ENCODE peak calls at places on chromosomes 12 and 14, in seven cellular contexts. Q, E, Y, D, B, V and I are unnamed samples.

GRCh38 chr12:123578243-123578642 is 6.1 kb upstream of the TMED2 start:
- DNase-seq in Y (no peak), D (no peak), E (no peak), B (no peak), V (no peak), Q (no peak), I (no peak)

GRCh38 chr12:105272152-105272551 is 36.2 kb upstream of the APPL2 start:
- DNase-seq in Y (no peak), V (no peak), B (no peak), E (no peak), D (no peak), Q (no peak), I (no peak)

GRCh38 chr12:57151741-57152407 is 4.5 kb upstream of the LRP1-AS start:
- DNase-seq in D (no peak), B (peak), Q (peak), Y (peak), V (peak), E (no peak), I (no peak)

GRCh38 chr12:19088576-19088975 is 41.0 kb upstream of the PLEKHA5 start:
- DNase-seq in Y (no peak), E (no peak), Q (no peak), B (no peak), V (no peak), D (no peak), I (no peak)

GRCh38 chr14:68012861-68013260 is 193.3 kb downstream of the RAD51B start:
- DNase-seq in Q (no peak), D (no peak), Y (no peak), B (no peak), V (no peak), E (no peak), I (no peak)

GRCh38 chr14:23776296-23776695 is 140.1 kb downstream of the DHRS2 start:
- DNase-seq in B (no peak), Q (no peak), V (no peak), E (no peak), Y (no peak), D (no peak), I (no peak)

GRCh38 chr14:60355768-60356167 is 106.7 kb downstream of the PPM1A start:
- DNase-seq in Y (no peak), B (no peak), D (no peak), V (no peak), Q (no peak), E (no peak), I (no peak)

GRCh38 chr14:73785336-73785833 is 66.2 kb upstream of the PTGR2 start:
- DNase-seq in Q (peak), E (peak), D (no peak), Y (peak), V (peak), B (peak), I (peak)

GRCh38 chr14:81319946-81320345 is 80.2 kb downstream of the STON2 start:
- DNase-seq in Q (no peak), V (no peak), B (no peak), Y (no peak), D (no peak), E (no peak), I (no peak)

GRCh38 chr12:100128509-100128908 is 14.2 kb downstream of the BLTP3B start:
- DNase-seq in D (no peak), Y (peak), E (peak), V (no peak), Q (peak), B (peak), I (peak)

GRCh38 chr12:81378601-81379000 is 300.7 kb downstream of the ACSS3 start:
- DNase-seq in E (no peak), Y (no peak), Q (no peak), D (no peak), V (no peak), B (no peak), I (no peak)

GRCh38 chr14:79552778-79553177 is 658.5 kb downstream of the DIO2 start:
- DNase-seq in Y (no peak), B (no peak), D (no peak), V (no peak), E (no peak), Q (peak), I (no peak)

GRCh38 chr12:68406134-68406576 is 74.0 kb upstream of the MDM1 start:
- DNase-seq in B (peak), E (peak), Q (peak), V (peak), Y (peak), D (no peak), I (peak)

GRCh38 chr12:75481013-75481705 is 604 bp downstream of the GLIPR1 start:
- DNase-seq in B (no peak), E (no peak), V (no peak), Q (no peak), Y (peak), D (no peak), I (peak)

GRCh38 chr14:55271572-55272414 is 572 bp downstream of the FBXO34 start:
- DNase-seq in Y (peak), V (peak), D (peak), Q (peak), B (peak), E (peak), I (peak)

GRCh38 chr12:123270380-123271181 is 1.1 kb downstream of the CDK2AP1 start:
- DNase-seq in Y (peak), E (peak), Q (peak), D (peak), B (peak), V (no peak), I (no peak)

GRCh38 chr12:68332726-68333630 is 816 bp upstream of the MDM1 start:
- DNase-seq in Q (peak), B (no peak), Y (peak), D (no peak), V (no peak), E (no peak), I (no peak)

GRCh38 chr12:6960291-6961277 is 9.4 kb downstream of the PTPN6 start:
- DNase-seq in Q (peak), E (no peak), D (peak), Y (peak), V (no peak), B (no peak), I (no peak)
- TF ChIP-seq CTCF in Q (no peak), E (no peak), D (peak), Y (peak), V (peak), B (peak), I (peak)

GRCh38 chr12:115857923-115858322 is 419.6 kb downstream of the MED13L start:
- DNase-seq in B (no peak), D (no peak), V (no peak), Q (no peak), E (no peak), Y (no peak), I (no peak)

GRCh38 chr12:115852054-115852453 is 425.4 kb downstream of the MED13L start:
- DNase-seq in D (no peak), V (no peak), E (no peak), Y (no peak), Q (no peak), B (no peak), I (no peak)

GRCh38 chr12:115860619-115861018 is 416.9 kb downstream of the MED13L start:
- DNase-seq in D (no peak), B (no peak), Q (no peak), V (no peak), E (no peak), Y (no peak), I (no peak)

GRCh38 chr12:115859231-115859630 is 418.3 kb downstream of the MED13L start:
- DNase-seq in V (no peak), B (no peak), Q (no peak), Y (no peak), D (no peak), E (no peak), I (no peak)

GRCh38 chr12:115857160-115857920 is 420.2 kb downstream of the MED13L start:
- DNase-seq in E (no peak), B (no peak), Q (no peak), D (no peak), V (no peak), Y (no peak), I (no peak)
- TF ChIP-seq CTCF in E (no peak), B (no peak), Q (no peak), D (no peak), V (peak), Y (peak), I (peak)

GRCh38 chr12:116009805-116010204 is 267.7 kb downstream of the MED13L start:
- DNase-seq in D (no peak), Y (no peak), B (no peak), V (no peak), E (no peak), Q (no peak), I (no peak)
- TF ChIP-seq CTCF in D (peak), Y (peak), B (peak), V (peak), E (peak), Q (no peak), I (peak)

GRCh38 chr14:42293180-42293579 is 686.5 kb downstream of the LRFN5 start:
- DNase-seq in B (no peak), Q (no peak), Y (no peak), D (no peak), V (no peak), E (no peak), I (no peak)
- TF ChIP-seq CTCF in B (no peak), Q (no peak), Y (no peak), D (no peak), V (no peak), E (no peak), I (no peak)

GRCh38 chr14:104157303-104157928 is 19.0 kb downstream of the KIF26A start:
- DNase-seq in V (no peak), Y (no peak), B (no peak), E (no peak), Q (no peak), D (no peak), I (no peak)
- TF ChIP-seq CTCF in V (no peak), Y (no peak), B (no peak), E (no peak), Q (no peak), D (peak), I (peak)

GRCh38 chr14:76846331-76847047 is 20.3 kb downstream of the LRRC74A start:
- DNase-seq in Q (no peak), Y (no peak), D (no peak), V (no peak), E (no peak), B (no peak), I (no peak)

GRCh38 chr14:76848879-76849278 is 22.7 kb downstream of the LRRC74A start:
- DNase-seq in D (no peak), Q (no peak), Y (no peak), V (no peak), B (no peak), E (no peak), I (no peak)

GRCh38 chr14:76842414-76842813 is 16.2 kb downstream of the LRRC74A start:
- DNase-seq in B (no peak), Y (no peak), E (no peak), Q (no peak), D (no peak), V (no peak), I (no peak)

DNA sequence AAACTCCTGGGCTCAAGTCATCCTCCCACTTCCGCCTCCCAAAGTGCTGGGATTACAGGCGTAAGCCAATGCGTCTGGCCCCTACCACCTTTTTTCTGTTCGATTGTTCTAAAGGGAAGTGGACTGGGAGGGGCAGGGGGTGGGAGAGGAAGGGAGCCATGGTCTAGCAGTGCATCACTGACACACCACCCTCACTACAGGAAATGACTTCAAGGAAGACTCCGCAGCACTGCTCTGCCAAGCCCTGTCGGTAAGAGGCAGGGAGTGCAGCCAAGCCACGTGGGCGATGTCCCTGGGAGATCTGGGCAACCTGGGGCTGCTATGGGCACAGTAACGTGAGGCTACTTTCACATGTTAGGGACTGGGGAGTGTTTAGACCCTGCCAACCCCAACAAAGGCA is 18.0 kb downstream of the LRRC74A start:
- DNase-seq in Y (peak), B (peak), Q (peak), E (peak), V (no peak), D (no peak), I (peak)
- TF ChIP-seq CTCF in Y (peak), B (peak), Q (no peak), E (no peak), V (no peak), D (no peak), I (peak)

DNA sequence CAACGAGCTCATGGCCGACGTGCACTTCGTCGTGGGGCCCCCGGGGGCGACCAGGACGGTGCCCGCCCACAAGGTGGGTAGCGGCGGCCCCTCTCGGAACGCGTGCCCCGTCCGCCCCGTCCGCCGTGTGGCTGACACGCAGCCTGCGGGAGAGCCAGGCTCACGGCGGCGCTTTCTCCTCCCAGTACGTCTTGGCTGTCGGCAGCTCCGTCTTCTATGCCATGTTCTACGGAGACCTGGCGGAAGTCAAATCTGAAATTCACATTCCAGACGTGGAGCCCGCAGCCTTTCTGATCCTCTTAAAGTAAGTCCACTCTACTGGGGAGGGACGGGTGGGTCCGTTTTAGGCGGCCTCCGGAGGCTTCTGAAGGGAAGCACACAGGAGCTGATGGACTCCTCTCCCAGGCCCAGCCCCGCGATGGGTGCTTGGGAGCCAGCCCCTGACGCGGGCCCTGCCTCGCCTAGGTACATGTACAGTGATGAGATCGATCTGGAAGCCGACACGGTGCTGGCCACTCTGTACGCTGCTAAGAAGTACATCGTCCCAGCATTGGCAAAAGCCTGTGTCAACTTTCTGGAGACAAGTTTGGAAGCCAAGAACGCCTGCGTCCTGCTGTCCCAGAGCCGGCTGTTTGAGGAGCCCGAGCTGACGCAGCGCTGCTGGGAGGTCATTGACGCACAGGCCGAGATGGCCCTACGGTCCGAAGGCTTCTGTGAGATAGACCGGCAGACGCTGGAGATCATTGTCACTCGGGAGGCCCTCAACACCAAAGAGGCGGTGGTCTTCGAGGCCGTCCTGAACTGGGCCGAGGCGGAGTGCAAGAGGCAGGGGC is 1.1 kb downstream of the BTBD6 start:
- DNase-seq in D (no peak), Y (peak), B (no peak), Q (peak), E (peak), V (no peak), I (no peak)
- TF ChIP-seq CTCF in D (no peak), Y (no peak), B (no peak), Q (no peak), E (no peak), V (no peak), I (no peak)

GRCh38 chr12:12007001-12007712 is 63.6 kb upstream of the BCL2L14 start:
- DNase-seq in Y (peak), D (peak), E (no peak), V (no peak), B (no peak), Q (peak), I (no peak)

GRCh38 chr12:12007713-12008231 is 63.0 kb upstream of the BCL2L14 start:
- DNase-seq in B (no peak), Q (no peak), Y (no peak), D (peak), E (no peak), V (no peak), I (no peak)

GRCh38 chr12:12008232-12008850 is 62.4 kb upstream of the BCL2L14 start:
- DNase-seq in D (peak), V (no peak), B (no peak), Y (peak), Q (peak), E (no peak), I (no peak)

GRCh38 chr12:12010277-12011031 is 60.3 kb upstream of the BCL2L14 start:
- DNase-seq in B (peak), Q (peak), Y (peak), V (peak), D (peak), E (no peak), I (no peak)

GRCh38 chr12:12008931-12009611 is 61.7 kb upstream of the BCL2L14 start:
- DNase-seq in Y (peak), B (no peak), E (peak), V (no peak), D (peak), Q (peak), I (no peak)
- TF ChIP-seq CTCF in Y (peak), B (no peak), E (no peak), V (no peak), D (peak), Q (no peak), I (no peak)

DNA sequence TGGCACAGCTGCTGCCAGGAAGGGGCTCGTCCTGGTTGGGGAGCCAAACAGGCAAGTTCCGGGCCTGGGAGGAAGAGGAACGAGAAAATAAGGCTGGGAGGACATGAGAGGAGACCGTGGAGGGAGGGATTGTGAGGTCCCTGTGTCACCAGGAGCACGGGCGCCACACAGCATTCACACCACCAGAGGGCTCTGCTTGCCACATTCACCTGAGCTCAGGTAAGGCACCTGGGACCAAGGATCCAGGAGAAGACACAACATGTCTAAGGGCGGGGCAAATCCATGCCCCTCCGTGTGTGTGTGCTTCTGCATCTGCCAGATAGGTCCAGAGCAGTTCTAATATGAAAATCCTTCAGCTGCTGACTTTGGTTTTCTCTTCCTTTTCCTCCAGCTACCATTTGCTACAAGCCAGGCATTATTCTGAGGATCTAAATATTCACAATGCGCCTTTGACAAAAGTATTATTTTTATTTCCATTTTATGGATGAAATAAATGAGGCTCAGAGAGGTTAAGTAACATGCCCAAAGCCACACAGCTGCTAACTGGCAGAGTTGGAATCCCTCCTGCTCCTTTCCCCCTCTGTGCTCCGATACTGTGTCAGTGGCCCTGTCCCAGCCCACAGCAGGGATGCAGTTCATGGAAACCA is 14.6 kb downstream of the RAPGEF3 start:
- DNase-seq in Y (no peak), Q (no peak), B (no peak), V (no peak), E (no peak), D (no peak), I (no peak)
- TF ChIP-seq CTCF in Y (peak), Q (no peak), B (peak), V (peak), E (peak), D (peak), I (peak)